ENCODE peak calls at places on chromosomes 4 and X, in five cellular contexts. One of them, this sample, is unnamed.

GRCh38 chrX:139890991-139891700 is 41.7 kb downstream of the ATP11C start:
- DNase-seq in stimulated activated CD8-positive, alpha-beta memory T cell treated with anti-CD3 and anti-CD28 coated beads, Interleukin-2, amount 100 ng/mL, for 48 hours: no peak
- DNase-seq in activated T-cell treated with anti-CD3 and anti-CD28 coated beads for 1 hour: no peak
- DNase-seq in RWPE1: peak
- DNase-seq in AG08395: peak
- DNase-seq in this sample: no peak

GRCh38 chr4:126191536-126191935 is 876.8 kb downstream of the FAT4 start:
- DNase-seq in stimulated activated CD8-positive, alpha-beta memory T cell treated with anti-CD3 and anti-CD28 coated beads, Interleukin-2, amount 100 ng/mL, for 48 hours: no peak
- DNase-seq in activated T-cell treated with anti-CD3 and anti-CD28 coated beads for 1 hour: no peak
- DNase-seq in RWPE1: no peak
- DNase-seq in AG08395: no peak
- DNase-seq in this sample: no peak

GRCh38 chrX:17553451-17553850 is 178.5 kb downstream of the NHS start:
- DNase-seq in stimulated activated CD8-positive, alpha-beta memory T cell treated with anti-CD3 and anti-CD28 coated beads, Interleukin-2, amount 100 ng/mL, for 48 hours: no peak
- DNase-seq in activated T-cell treated with anti-CD3 and anti-CD28 coated beads for 1 hour: no peak
- DNase-seq in RWPE1: peak
- DNase-seq in AG08395: peak
- DNase-seq in this sample: no peak

GRCh38 chr4:122548452-122548851 is 72.4 kb downstream of the IL21 start:
- DNase-seq in stimulated activated CD8-positive, alpha-beta memory T cell treated with anti-CD3 and anti-CD28 coated beads, Interleukin-2, amount 100 ng/mL, for 48 hours: no peak
- DNase-seq in activated T-cell treated with anti-CD3 and anti-CD28 coated beads for 1 hour: no peak
- DNase-seq in RWPE1: no peak
- DNase-seq in AG08395: no peak
- DNase-seq in this sample: no peak

GRCh38 chr4:7351014-7351413 is 83.7 kb downstream of the PSAPL1 start:
- DNase-seq in stimulated activated CD8-positive, alpha-beta memory T cell treated with anti-CD3 and anti-CD28 coated beads, Interleukin-2, amount 100 ng/mL, for 48 hours: no peak
- DNase-seq in activated T-cell treated with anti-CD3 and anti-CD28 coated beads for 1 hour: no peak
- DNase-seq in RWPE1: no peak
- DNase-seq in AG08395: no peak
- DNase-seq in this sample: no peak

GRCh38 chr4:83771113-83771705 is 235.3 kb downstream of the GPAT3 start:
- DNase-seq in stimulated activated CD8-positive, alpha-beta memory T cell treated with anti-CD3 and anti-CD28 coated beads, Interleukin-2, amount 100 ng/mL, for 48 hours: no peak
- DNase-seq in activated T-cell treated with anti-CD3 and anti-CD28 coated beads for 1 hour: no peak
- DNase-seq in RWPE1: peak
- DNase-seq in AG08395: peak
- DNase-seq in this sample: peak

GRCh38 chrX:12978205-12979010 is 3.5 kb downstream of the TMSB4X start:
- DNase-seq in stimulated activated CD8-positive, alpha-beta memory T cell treated with anti-CD3 and anti-CD28 coated beads, Interleukin-2, amount 100 ng/mL, for 48 hours: no peak
- DNase-seq in activated T-cell treated with anti-CD3 and anti-CD28 coated beads for 1 hour: peak
- DNase-seq in RWPE1: no peak
- DNase-seq in AG08395: no peak
- DNase-seq in this sample: no peak

GRCh38 chr4:140238353-140239041 is 84.5 kb upstream of the MAML3 start:
- DNase-seq in stimulated activated CD8-positive, alpha-beta memory T cell treated with anti-CD3 and anti-CD28 coated beads, Interleukin-2, amount 100 ng/mL, for 48 hours: no peak
- DNase-seq in activated T-cell treated with anti-CD3 and anti-CD28 coated beads for 1 hour: no peak
- DNase-seq in RWPE1: peak
- DNase-seq in AG08395: peak
- DNase-seq in this sample: no peak

GRCh38 chrX:15755091-15755490 is 17.0 kb downstream of the CA5B start:
- DNase-seq in stimulated activated CD8-positive, alpha-beta memory T cell treated with anti-CD3 and anti-CD28 coated beads, Interleukin-2, amount 100 ng/mL, for 48 hours: no peak
- DNase-seq in activated T-cell treated with anti-CD3 and anti-CD28 coated beads for 1 hour: no peak
- DNase-seq in RWPE1: no peak
- DNase-seq in AG08395: no peak
- DNase-seq in this sample: no peak

GRCh38 chr4:143587703-143588102 is 74.2 kb downstream of the SMARCA5 start:
- DNase-seq in stimulated activated CD8-positive, alpha-beta memory T cell treated with anti-CD3 and anti-CD28 coated beads, Interleukin-2, amount 100 ng/mL, for 48 hours: no peak
- DNase-seq in activated T-cell treated with anti-CD3 and anti-CD28 coated beads for 1 hour: no peak
- DNase-seq in RWPE1: no peak
- DNase-seq in AG08395: peak
- DNase-seq in this sample: no peak

GRCh38 chrX:18353931-18354368 is 538 bp downstream of the SCML2 start:
- DNase-seq in stimulated activated CD8-positive, alpha-beta memory T cell treated with anti-CD3 and anti-CD28 coated beads, Interleukin-2, amount 100 ng/mL, for 48 hours: peak
- DNase-seq in activated T-cell treated with anti-CD3 and anti-CD28 coated beads for 1 hour: no peak
- DNase-seq in RWPE1: no peak
- DNase-seq in AG08395: no peak
- DNase-seq in this sample: no peak

GRCh38 chr4:98851806-98852205 is 77.1 kb downstream of the EIF4E start:
- DNase-seq in stimulated activated CD8-positive, alpha-beta memory T cell treated with anti-CD3 and anti-CD28 coated beads, Interleukin-2, amount 100 ng/mL, for 48 hours: no peak
- DNase-seq in activated T-cell treated with anti-CD3 and anti-CD28 coated beads for 1 hour: no peak
- DNase-seq in RWPE1: no peak
- DNase-seq in AG08395: no peak
- DNase-seq in this sample: no peak

GRCh38 chr4:121736735-121737351 is 28.1 kb downstream of the SMIM43 start:
- DNase-seq in stimulated activated CD8-positive, alpha-beta memory T cell treated with anti-CD3 and anti-CD28 coated beads, Interleukin-2, amount 100 ng/mL, for 48 hours: no peak
- DNase-seq in activated T-cell treated with anti-CD3 and anti-CD28 coated beads for 1 hour: no peak
- DNase-seq in RWPE1: peak
- DNase-seq in AG08395: peak
- DNase-seq in this sample: no peak

GRCh38 chr4:89263265-89263664 is 44.3 kb downstream of the GPRIN3 start:
- DNase-seq in stimulated activated CD8-positive, alpha-beta memory T cell treated with anti-CD3 and anti-CD28 coated beads, Interleukin-2, amount 100 ng/mL, for 48 hours: no peak
- DNase-seq in activated T-cell treated with anti-CD3 and anti-CD28 coated beads for 1 hour: no peak
- DNase-seq in RWPE1: no peak
- DNase-seq in AG08395: no peak
- DNase-seq in this sample: no peak

GRCh38 chr4:77127837-77128621 is 29.0 kb upstream of the CCNG2 start:
- DNase-seq in stimulated activated CD8-positive, alpha-beta memory T cell treated with anti-CD3 and anti-CD28 coated beads, Interleukin-2, amount 100 ng/mL, for 48 hours: no peak
- DNase-seq in activated T-cell treated with anti-CD3 and anti-CD28 coated beads for 1 hour: no peak
- DNase-seq in RWPE1: no peak
- DNase-seq in AG08395: no peak
- DNase-seq in this sample: no peak

GRCh38 chr4:62912531-62912930 is 1496.7 kb downstream of the TECRL start:
- DNase-seq in stimulated activated CD8-positive, alpha-beta memory T cell treated with anti-CD3 and anti-CD28 coated beads, Interleukin-2, amount 100 ng/mL, for 48 hours: no peak
- DNase-seq in activated T-cell treated with anti-CD3 and anti-CD28 coated beads for 1 hour: no peak
- DNase-seq in RWPE1: no peak
- DNase-seq in AG08395: no peak
- DNase-seq in this sample: no peak

GRCh38 chr4:98662619-98663225 is 4.3 kb upstream of the TSPAN5 start:
- DNase-seq in stimulated activated CD8-positive, alpha-beta memory T cell treated with anti-CD3 and anti-CD28 coated beads, Interleukin-2, amount 100 ng/mL, for 48 hours: peak
- DNase-seq in activated T-cell treated with anti-CD3 and anti-CD28 coated beads for 1 hour: peak
- DNase-seq in RWPE1: no peak
- DNase-seq in AG08395: no peak
- DNase-seq in this sample: no peak

GRCh38 chr4:85420831-85421230 is 54.1 kb upstream of the ARHGAP24 start:
- DNase-seq in stimulated activated CD8-positive, alpha-beta memory T cell treated with anti-CD3 and anti-CD28 coated beads, Interleukin-2, amount 100 ng/mL, for 48 hours: no peak
- DNase-seq in activated T-cell treated with anti-CD3 and anti-CD28 coated beads for 1 hour: no peak
- DNase-seq in RWPE1: no peak
- DNase-seq in AG08395: no peak
- DNase-seq in this sample: no peak

GRCh38 chrX:153590961-153591956 is 7.7 kb downstream of the CCNQ start:
- DNase-seq in stimulated activated CD8-positive, alpha-beta memory T cell treated with anti-CD3 and anti-CD28 coated beads, Interleukin-2, amount 100 ng/mL, for 48 hours: no peak
- DNase-seq in activated T-cell treated with anti-CD3 and anti-CD28 coated beads for 1 hour: no peak
- DNase-seq in RWPE1: no peak
- DNase-seq in AG08395: no peak
- DNase-seq in this sample: no peak

GRCh38 chr4:182862921-182863320 is 54.3 kb downstream of the DCTD start:
- DNase-seq in stimulated activated CD8-positive, alpha-beta memory T cell treated with anti-CD3 and anti-CD28 coated beads, Interleukin-2, amount 100 ng/mL, for 48 hours: no peak
- DNase-seq in activated T-cell treated with anti-CD3 and anti-CD28 coated beads for 1 hour: no peak
- DNase-seq in RWPE1: no peak
- DNase-seq in AG08395: no peak
- DNase-seq in this sample: no peak

GRCh38 chr4:35250771-35251170 is 993.5 kb downstream of the ARAP2 start:
- DNase-seq in stimulated activated CD8-positive, alpha-beta memory T cell treated with anti-CD3 and anti-CD28 coated beads, Interleukin-2, amount 100 ng/mL, for 48 hours: no peak
- DNase-seq in activated T-cell treated with anti-CD3 and anti-CD28 coated beads for 1 hour: no peak
- DNase-seq in RWPE1: no peak
- DNase-seq in AG08395: no peak
- DNase-seq in this sample: no peak

GRCh38 chr4:829761-830655 is 4.1 kb upstream of the CPLX1 start:
- DNase-seq in stimulated activated CD8-positive, alpha-beta memory T cell treated with anti-CD3 and anti-CD28 coated beads, Interleukin-2, amount 100 ng/mL, for 48 hours: no peak
- DNase-seq in activated T-cell treated with anti-CD3 and anti-CD28 coated beads for 1 hour: no peak
- DNase-seq in RWPE1: no peak
- DNase-seq in AG08395: no peak
- DNase-seq in this sample: no peak

GRCh38 chr4:3368334-3368733 is 73.4 kb upstream of the HGFAC start:
- DNase-seq in stimulated activated CD8-positive, alpha-beta memory T cell treated with anti-CD3 and anti-CD28 coated beads, Interleukin-2, amount 100 ng/mL, for 48 hours: no peak
- DNase-seq in activated T-cell treated with anti-CD3 and anti-CD28 coated beads for 1 hour: no peak
- DNase-seq in RWPE1: no peak
- DNase-seq in AG08395: no peak
- DNase-seq in this sample: no peak

GRCh38 chrX:124194209-124194608 is 138.3 kb upstream of the TEX13D start:
- DNase-seq in stimulated activated CD8-positive, alpha-beta memory T cell treated with anti-CD3 and anti-CD28 coated beads, Interleukin-2, amount 100 ng/mL, for 48 hours: no peak
- DNase-seq in activated T-cell treated with anti-CD3 and anti-CD28 coated beads for 1 hour: no peak
- DNase-seq in RWPE1: no peak
- DNase-seq in AG08395: peak
- DNase-seq in this sample: no peak